ENCODE peak calls at places on chromosomes 16 and 17, in nine cellular contexts. I, Y, S, A, J, H, Q, R and D are unnamed samples.

GRCh38 chr16:21656795-21657768 is 4.7 kb upstream of the IGSF6 start:
- DNase-seq in I (peak), Y (no peak), S (no peak), A (peak), J (peak), H (no peak), Q (peak), R (no peak), D (no peak)

GRCh38 chr17:79020631-79021301 is 3.2 kb upstream of the C1QTNF1 start:
- DNase-seq in I (no peak), Y (peak), S (peak), A (no peak), J (peak), H (no peak), Q (no peak), R (no peak), D (no peak)

GRCh38 chr17:31261596-31261995 is 35.4 kb downstream of the OMG start:
- DNase-seq in I (no peak), Y (no peak), S (no peak), A (no peak), J (no peak), H (no peak), Q (no peak), R (no peak), D (no peak)

GRCh38 chr17:57110579-57111367 is 25.7 kb downstream of the AKAP1 start:
- DNase-seq in I (peak), Y (no peak), S (no peak), A (no peak), J (no peak), H (no peak), Q (no peak), R (no peak), D (no peak)

GRCh38 chr16:86391486-86391885 is 118.8 kb upstream of the FOXF1 start:
- DNase-seq in I (no peak), Y (no peak), S (no peak), A (no peak), J (no peak), H (no peak), Q (no peak), R (no peak), D (no peak)

GRCh38 chr17:50363217-50364060 is 9.5 kb downstream of the MRPL27 start:
- DNase-seq in I (peak), Y (no peak), S (no peak), A (no peak), J (no peak), H (no peak), Q (no peak), R (no peak), D (peak)

GRCh38 chr16:82810077-82810476 is 183.3 kb downstream of the CDH13 start:
- DNase-seq in I (no peak), Y (no peak), S (no peak), A (no peak), J (no peak), H (no peak), Q (no peak), R (no peak), D (no peak)

GRCh38 chr17:48492401-48493298 is 38.2 kb downstream of the HOXB1 start:
- DNase-seq in I (no peak), Y (peak), S (peak), A (peak), J (peak), H (peak), Q (peak), R (peak), D (peak)

GRCh38 chr17:17398188-17398927 is 78.4 kb upstream of the MED9 start:
- DNase-seq in I (no peak), Y (no peak), S (peak), A (no peak), J (no peak), H (no peak), Q (peak), R (no peak), D (peak)

GRCh38 chr17:50255766-50256480 is 18.3 kb upstream of the TMEM92 start:
- DNase-seq in I (no peak), Y (peak), S (no peak), A (no peak), J (no peak), H (no peak), Q (no peak), R (no peak), D (peak)

GRCh38 chr17:28897769-28898259 is 281 bp upstream of the FLOT2 start:
- DNase-seq in I (no peak), Y (no peak), S (no peak), A (no peak), J (no peak), H (no peak), Q (no peak), R (no peak), D (no peak)
- TF ChIP-seq POLR2A in I (peak), Y (no peak), S (no peak), A (no peak), J (no peak), H (no peak), Q (no peak), R (no peak), D (no peak)

GRCh38 chr17:16104189-16104588 is 104.6 kb downstream of the TTC19 start:
- DNase-seq in I (no peak), Y (no peak), S (no peak), A (no peak), J (no peak), H (no peak), Q (no peak), R (no peak), D (no peak)

GRCh38 chr17:16106161-16106891 is 106.7 kb downstream of the TTC19 start:
- DNase-seq in I (peak), Y (peak), S (no peak), A (no peak), J (peak), H (no peak), Q (no peak), R (no peak), D (no peak)

GRCh38 chr17:16101440-16101839 is 101.8 kb downstream of the TTC19 start:
- DNase-seq in I (no peak), Y (no peak), S (no peak), A (no peak), J (no peak), H (no peak), Q (no peak), R (no peak), D (no peak)

DNA sequence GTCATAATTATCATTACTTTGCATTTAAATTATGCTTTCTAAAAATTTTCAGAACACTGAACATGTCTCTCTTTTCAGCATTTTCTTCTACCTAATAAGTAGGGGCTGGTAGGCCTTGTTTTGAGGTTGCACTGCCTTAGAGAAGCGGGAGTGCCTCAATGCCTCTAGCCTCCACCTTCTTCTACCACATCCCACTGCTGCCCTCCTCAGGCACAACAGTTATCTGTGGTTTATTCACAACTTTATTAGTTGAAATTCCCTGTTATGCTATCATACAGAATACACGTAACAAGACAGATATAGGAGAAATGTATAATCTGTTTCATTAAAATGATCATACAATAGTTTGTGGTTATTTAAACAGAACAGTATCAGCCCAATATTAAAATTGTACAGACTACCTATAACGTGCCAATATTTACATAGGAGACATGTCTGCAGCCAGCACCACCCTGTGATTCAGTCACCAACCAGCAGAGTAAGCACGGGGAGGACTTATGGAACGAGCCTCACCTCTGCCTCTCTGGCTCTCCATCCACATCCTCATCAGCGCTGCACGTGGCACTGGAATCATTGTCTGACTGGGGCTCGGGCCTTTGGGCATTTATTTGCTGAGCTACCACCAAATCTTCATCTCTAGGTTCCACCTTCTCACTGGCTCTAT is 101.2 kb downstream of the TTC19 start:
- DNase-seq in I (peak), Y (no peak), S (no peak), A (no peak), J (no peak), H (no peak), Q (no peak), R (peak), D (no peak)
- TF ChIP-seq CTCF in I (no peak), Y (no peak), S (no peak), A (no peak), J (no peak), H (no peak), Q (no peak), R (no peak), D (no peak)

DNA sequence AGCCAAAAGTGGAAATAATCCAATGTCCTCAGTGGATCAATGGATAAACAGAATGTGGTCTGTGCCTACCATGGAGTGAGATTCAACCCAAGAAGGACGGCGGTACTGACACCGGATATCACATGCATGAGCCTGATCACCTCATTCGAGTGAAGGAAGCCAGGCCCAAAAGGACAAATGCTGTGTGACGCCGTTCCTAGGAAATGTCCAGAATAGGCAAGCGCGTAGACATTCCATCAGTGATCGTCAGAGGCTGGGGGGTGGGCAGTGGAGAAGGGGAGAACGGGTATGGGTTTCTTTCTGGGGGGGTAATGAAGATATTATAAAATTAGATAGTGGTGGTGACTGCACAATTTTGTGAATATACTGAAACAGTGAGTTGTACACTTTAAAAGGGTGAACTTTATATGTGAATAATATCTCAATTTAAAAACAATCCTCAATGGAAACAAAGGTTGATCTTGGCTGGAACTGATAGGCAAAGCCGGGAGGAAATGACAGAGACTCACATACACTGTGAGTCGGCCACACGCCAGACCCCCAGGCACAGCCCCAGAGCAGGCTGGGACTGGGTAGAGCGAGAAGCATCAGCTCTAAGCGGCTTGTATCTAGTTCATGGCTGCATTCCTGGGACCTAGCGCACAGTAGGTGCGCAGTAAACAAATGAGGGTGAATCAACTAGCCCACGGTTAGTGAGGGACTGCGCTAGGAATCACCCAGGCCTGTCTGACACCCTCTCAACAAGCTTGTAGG is 3.5 kb downstream of the DBNDD1 start:
- DNase-seq in I (no peak), Y (no peak), S (no peak), A (no peak), J (no peak), H (no peak), Q (no peak), R (no peak), D (no peak)
- TF ChIP-seq POLR2A in I (no peak), Y (no peak), S (no peak), A (no peak), J (no peak), H (no peak), Q (no peak), R (no peak), D (no peak)

GRCh38 chr16:75238853-75239371 is 12.5 kb downstream of the BCAR1 start:
- DNase-seq in I (no peak), Y (no peak), S (no peak), A (no peak), J (no peak), H (no peak), Q (peak), R (no peak), D (no peak)
- TF ChIP-seq CTCF in I (no peak), Y (no peak), S (peak), A (no peak), J (no peak), H (no peak), Q (no peak), R (no peak), D (no peak)

GRCh38 chr17:40818733-40819527 is 3.5 kb downstream of the KRT10 start:
- DNase-seq in I (peak), Y (peak), S (peak), A (peak), J (peak), H (peak), Q (peak), R (peak), D (peak)
- TF ChIP-seq POLR2A in I (peak), Y (peak), S (peak), A (peak), J (peak), H (no peak), Q (peak), R (no peak), D (no peak)

GRCh38 chr17:42272576-42272975 is 3.6 kb downstream of the STAT5B start:
- DNase-seq in I (no peak), Y (no peak), S (no peak), A (no peak), J (no peak), H (no peak), Q (no peak), R (no peak), D (no peak)
- TF ChIP-seq CTCF in I (no peak), Y (no peak), S (no peak), A (no peak), J (no peak), H (no peak), Q (no peak), R (no peak), D (no peak)

DNA sequence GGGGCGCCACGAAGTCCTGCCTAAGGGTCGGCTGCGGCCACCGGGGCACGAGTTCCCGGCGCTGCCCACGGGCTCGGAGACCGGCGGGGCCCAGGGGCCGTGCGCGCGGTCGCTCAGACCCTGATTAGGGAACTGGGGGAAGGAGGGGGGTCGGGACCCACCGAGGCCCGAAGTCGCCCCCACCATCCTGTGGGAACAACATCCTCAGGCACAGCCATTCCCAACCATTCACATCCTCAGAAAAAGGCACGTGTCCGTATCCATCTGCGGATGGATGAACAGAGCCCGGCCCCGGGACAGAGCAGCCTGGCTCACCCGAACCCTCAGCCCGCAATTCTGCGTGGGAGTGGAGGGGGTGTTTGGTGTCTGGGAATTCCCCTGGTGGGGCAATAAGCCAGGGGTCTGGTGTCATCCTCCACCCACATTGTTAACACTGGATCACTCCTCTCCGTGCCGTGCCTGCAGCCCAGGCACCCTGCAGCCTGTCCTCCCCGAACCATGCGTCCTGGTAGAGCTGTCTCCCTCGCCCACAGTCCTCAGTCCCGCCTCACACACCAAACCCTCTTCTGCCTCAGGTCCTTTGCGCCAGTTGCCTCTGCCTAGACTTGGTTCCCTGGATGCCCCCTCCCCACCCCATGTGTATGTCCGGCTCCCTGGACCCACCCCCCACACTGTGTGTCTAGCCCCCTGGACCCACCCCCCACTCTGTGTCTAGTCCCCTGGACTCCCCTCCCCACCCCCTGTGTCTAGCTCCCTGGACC is 789 bp upstream of the CCDC57 start:
- DNase-seq in I (peak), Y (peak), S (peak), A (peak), J (peak), H (peak), Q (peak), R (no peak), D (no peak)
- TF ChIP-seq POLR2A in I (no peak), Y (no peak), S (no peak), A (no peak), J (no peak), H (no peak), Q (no peak), R (no peak), D (no peak)

DNA sequence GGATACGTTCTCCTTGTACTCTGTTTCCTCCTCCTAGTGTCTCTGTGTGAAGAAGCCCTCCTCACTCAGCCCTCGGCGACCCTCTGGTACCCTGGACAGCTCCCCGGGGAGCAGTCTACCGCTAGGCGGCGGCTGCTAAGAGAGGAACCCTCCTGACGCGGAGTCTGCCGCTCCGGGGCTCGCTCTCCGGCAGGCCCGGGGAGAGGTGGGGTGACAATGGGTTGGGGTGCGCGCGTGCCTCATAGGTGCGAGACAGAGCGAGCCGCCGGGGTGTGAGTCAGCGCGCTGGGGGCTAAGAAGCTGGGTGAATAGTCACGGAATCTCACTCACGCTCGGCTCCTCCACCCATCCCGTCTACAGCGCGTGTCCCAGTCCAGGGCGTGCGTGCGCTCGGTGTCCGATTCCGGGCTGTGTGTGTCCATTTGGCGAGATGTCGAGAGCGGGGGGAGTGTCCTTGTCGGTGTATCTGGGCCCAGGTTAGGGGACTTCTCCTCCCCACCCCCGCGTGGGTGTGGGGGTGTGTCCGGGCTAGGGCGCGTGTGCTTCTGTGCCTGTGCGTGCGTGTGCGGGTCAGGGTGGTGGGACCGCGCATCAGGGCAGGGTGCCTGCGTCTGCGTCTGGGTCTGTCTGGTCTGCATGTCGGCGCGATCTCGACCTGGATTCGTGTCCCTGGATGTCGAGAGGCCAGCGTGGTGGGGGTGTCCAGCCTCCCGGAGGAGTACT is 578 bp upstream of the HS3ST2 start:
- DNase-seq in I (peak), Y (no peak), S (no peak), A (no peak), J (no peak), H (peak), Q (peak), R (peak), D (peak)
- TF ChIP-seq CTCF in I (no peak), Y (peak), S (no peak), A (peak), J (no peak), H (peak), Q (peak), R (peak), D (no peak)